ENCODE peak calls at places on chromosome 17, in four cellular contexts. W is fibroblast of pulmonary artery, Z is DND-41, X is skeletal muscle cell. T is an unnamed sample.

GRCh38 chr17:83053779-83054451 is 25.5 kb upstream of the METRNL start:
- DNase-seq in W (no peak), Z (no peak), X (no peak), T (no peak)

GRCh38 chr17:34582901-34583245 is 3.5 kb downstream of the TMEM132E start:
- DNase-seq in W (no peak), Z (no peak), X (no peak), T (no peak)

GRCh38 chr17:80071116-80071980 is 30.0 kb upstream of the GAA start:
- DNase-seq in W (peak), Z (no peak), X (no peak), T (peak)

GRCh38 chr17:34581446-34582184 is 2.2 kb downstream of the TMEM132E start:
- DNase-seq in W (no peak), Z (no peak), X (no peak), T (no peak)

GRCh38 chr17:56913000-56913866 is 616 bp downstream of the TRIM25 start:
- DNase-seq in W (peak), Z (no peak), X (no peak), T (no peak)

GRCh38 chr17:70752966-70753467 is 583.7 kb downstream of the KCNJ2 start:
- DNase-seq in W (no peak), Z (no peak), X (no peak), T (no peak)

GRCh38 chr17:46099865-46100264 is 93.4 kb downstream of the KANSL1 start:
- DNase-seq in W (no peak), Z (no peak), X (no peak), T (no peak)

GRCh38 chr17:4978720-4979119 is 8.8 kb downstream of the CAMTA2 start:
- DNase-seq in W (no peak), Z (no peak), X (no peak), T (no peak)

GRCh38 chr17:4160294-4160859 is 17.4 kb downstream of the CYB5D2 start:
- DNase-seq in W (no peak), Z (no peak), X (no peak), T (no peak)

GRCh38 chr17:14078027-14078426 is 8.7 kb downstream of the COX10 start:
- DNase-seq in W (no peak), Z (no peak), X (no peak), T (no peak)

GRCh38 chr17:39002991-39003715 is 36.0 kb upstream of the FBXO47 start:
- DNase-seq in W (peak), Z (no peak), X (no peak), T (no peak)

GRCh38 chr17:83199500-83200201 is 120.2 kb downstream of the METRNL start:
- DNase-seq in W (no peak), Z (no peak), X (no peak), T (no peak)

GRCh38 chr17:60652484-60653247 is 25.0 kb upstream of the BCAS3 start:
- DNase-seq in W (no peak), Z (no peak), X (no peak), T (no peak)

T was measured in astrocyte of the cerebellum.